ENCODE peak calls at places on chromosomes 6 and 20, in eight cellular contexts. M is SW 1271; O is brain microvascular endothelial cell; T is AG10803; L is NCI-H1105; H is mesenteric fat pad; G is mucosa of gallbladder; B is activated CD8-positive, alpha-beta memory T cell treated with anti-CD3 and anti-CD28 coated beads for 48 hours. N is an unnamed sample.

GRCh38 chr6:118288355-118289124 is 259.6 kb upstream of the PLN start:
- DNase-seq in M (no peak), O (no peak), T (no peak), L (no peak), H (no peak), G (no peak), B (no peak), N (no peak)

GRCh38 chr20:55264825-55265224 is 740.5 kb downstream of the CBLN4 start:
- DNase-seq in M (no peak), O (no peak), T (no peak), L (no peak), H (no peak), G (no peak), B (no peak), N (no peak)

GRCh38 chr20:23212482-23212881 is 126.4 kb upstream of the CD93 start:
- DNase-seq in M (no peak), O (no peak), T (no peak), L (no peak), H (no peak), G (no peak), B (no peak), N (no peak)

GRCh38 chr6:117167520-117168271 is 97.7 kb upstream of the VGLL2 start:
- DNase-seq in M (peak; percentile 87), O (no peak), T (peak; percentile 50), L (no peak), H (no peak), G (no peak), B (no peak), N (no peak)

GRCh38 chr6:113047932-113048331 is 700.8 kb downstream of the RFPL4B start:
- DNase-seq in M (no peak), O (no peak), T (peak; percentile 66), L (no peak), H (no peak), G (no peak), B (no peak), N (no peak)

GRCh38 chr6:56594699-56595098 is 48.0 kb downstream of the DST start:
- DNase-seq in M (no peak), O (no peak), T (no peak), L (peak; percentile 47), H (no peak), G (no peak), B (no peak), N (no peak)

GRCh38 chr6:122302077-122302476 is 97.4 kb upstream of the HSF2 start:
- DNase-seq in M (no peak), O (no peak), T (no peak), L (no peak), H (no peak), G (no peak), B (no peak), N (no peak)

GRCh38 chr20:25247100-25247665 is 702 bp upstream of the PYGB start:
- DNase-seq in M (peak; percentile 79), O (peak; percentile 59), T (peak; percentile 65), L (peak; percentile 43), H (no peak), G (peak; percentile 53), B (no peak), N (peak; percentile 84)

GRCh38 chr6:100209323-100210137 is 215.5 kb upstream of the MCHR2 start:
- DNase-seq in M (no peak), O (no peak), T (no peak), L (no peak), H (no peak), G (no peak), B (no peak), N (no peak)

GRCh38 chr6:128516514-128516898 is 3.9 kb downstream of the PTPRK start:
- DNase-seq in M (peak; percentile 53), O (no peak), T (peak; percentile 36), L (peak; percentile 25), H (no peak), G (no peak), B (no peak), N (no peak)

GRCh38 chr6:136226027-136226673 is 24.0 kb downstream of the MTFR2 start:
- DNase-seq in M (peak; percentile 57), O (peak; percentile 30), T (peak; percentile 50), L (peak; percentile 35), H (no peak), G (peak; percentile 53), B (no peak), N (peak; percentile 52)

GRCh38 chr20:11101243-11101642 is 427.4 kb upstream of the JAG1 start:
- DNase-seq in M (no peak), O (no peak), T (no peak), L (no peak), H (no peak), G (no peak), B (no peak), N (no peak)

GRCh38 chr20:41359541-41360011 is 7.0 kb downstream of the EMILIN3 start:
- DNase-seq in M (no peak), O (no peak), T (no peak), L (no peak), H (no peak), G (no peak), B (no peak), N (peak; percentile 83)

GRCh38 chr6:125749864-125750691 is 646 bp downstream of the HEY2 start:
- DNase-seq in M (no peak), O (no peak), T (no peak), L (peak; percentile 79), H (no peak), G (no peak), B (no peak), N (peak; percentile 52)

GRCh38 chr6:14770572-14770971 is 475.3 kb upstream of the JARID2 start:
- DNase-seq in M (no peak), O (peak; percentile 88), T (peak; percentile 13), L (no peak), H (no peak), G (no peak), B (no peak), N (no peak)

GRCh38 chr6:47714802-47715201 is 16.4 kb downstream of the ADGRF4 start:
- DNase-seq in M (no peak), O (no peak), T (no peak), L (no peak), H (no peak), G (no peak), B (no peak), N (no peak)

GRCh38 chr6:69768664-69769063 is 28.1 kb downstream of the LMBRD1 start:
- DNase-seq in M (no peak), O (no peak), T (peak; percentile 3), L (no peak), H (no peak), G (no peak), B (no peak), N (no peak)

GRCh38 chr6:137191670-137192069 is 18.2 kb upstream of the IL22RA2 start:
- DNase-seq in M (no peak), O (no peak), T (peak; percentile 18), L (no peak), H (no peak), G (no peak), B (no peak), N (no peak)

GRCh38 chr20:6053776-6054688 is at the start of gene LRRN4:
- DNase-seq in M (no peak), O (no peak), T (peak; percentile 27), L (peak; percentile 87), H (no peak), G (no peak), B (no peak), N (no peak)

GRCh38 chr20:58997141-58997770 is 9.8 kb downstream of the CTSZ start:
- DNase-seq in M (no peak), O (no peak), T (no peak), L (no peak), H (no peak), G (no peak), B (no peak), N (no peak)

GRCh38 chr20:59748555-59749292 is 144.4 kb downstream of the PHACTR3 start:
- DNase-seq in M (no peak), O (no peak), T (peak; percentile 99), L (no peak), H (no peak), G (peak; percentile 54), B (no peak), N (no peak)

GRCh38 chr6:110098511-110099116 is 80.9 kb downstream of the WASF1 start:
- DNase-seq in M (no peak), O (no peak), T (no peak), L (peak; percentile 34), H (no peak), G (no peak), B (no peak), N (no peak)

GRCh38 chr20:25750765-25751696 is 54.4 kb upstream of the ZNF337 start:
- DNase-seq in M (no peak), O (peak; percentile 7), T (peak; percentile 22), L (peak; percentile 43), H (no peak), G (peak; percentile 44), B (no peak), N (peak; percentile 68)

GRCh38 chr20:12925214-12925755 is 83.5 kb upstream of the SPTLC3 start:
- DNase-seq in M (peak; percentile 80), O (peak; percentile 79), T (peak; percentile 84), L (peak; percentile 74), H (no peak), G (peak; percentile 43), B (no peak), N (peak; percentile 32)

GRCh38 chr6:6915219-6915618 is 192.5 kb upstream of the RREB1 start:
- DNase-seq in M (no peak), O (no peak), T (no peak), L (no peak), H (no peak), G (no peak), B (no peak), N (no peak)

GRCh38 chr20:5788385-5788895 is 38.2 kb downstream of the SHLD1 start:
- DNase-seq in M (peak; percentile 87), O (peak; percentile 88), T (peak; percentile 88), L (peak; percentile 79), H (no peak), G (peak; percentile 89), B (peak; percentile 18), N (peak; percentile 71)

GRCh38 chr20:21182832-21183563 is 57.1 kb downstream of the KIZ start:
- DNase-seq in M (no peak), O (peak; percentile 64), T (peak; percentile 98), L (no peak), H (no peak), G (no peak), B (no peak), N (no peak)

GRCh38 chr6:118298476-118298875 is 249.6 kb upstream of the PLN start:
- DNase-seq in M (no peak), O (no peak), T (no peak), L (no peak), H (no peak), G (no peak), B (no peak), N (no peak)

GRCh38 chr6:70280462-70280861 is 22.4 kb downstream of the COL9A1 start:
- DNase-seq in M (no peak), O (no peak), T (no peak), L (peak; percentile 95), H (no peak), G (peak; percentile 83), B (no peak), N (no peak)

GRCh38 chr6:40550096-40550731 is 37.0 kb downstream of the LRFN2 start:
- DNase-seq in M (peak; percentile 14), O (peak; percentile 52), T (peak; percentile 72), L (no peak), H (no peak), G (peak; percentile 43), B (no peak), N (no peak)

GRCh38 chr20:23147964-23148720 is 62.0 kb upstream of the CD93 start:
- DNase-seq in M (peak; percentile 82), O (peak; percentile 73), T (peak; percentile 88), L (no peak), H (no peak), G (no peak), B (no peak), N (no peak)

GRCh38 chr6:108710560-108710959 is 137.7 kb upstream of the ARMC2 start:
- DNase-seq in M (no peak), O (no peak), T (no peak), L (no peak), H (no peak), G (no peak), B (no peak), N (no peak)

N was measured in left ventricle myocardium superior.